ENCODE peak calls at places on chromosomes 16 and 17, in seven cellular contexts. C, S, I, D, Q, G and A are unnamed samples.

GRCh38 chr17:66840061-66840460 is 5.1 kb downstream of the CACNG5 start:
- DNase-seq in C (no peak), S (no peak), I (no peak), D (no peak), Q (no peak), G (no peak), A (no peak)

GRCh38 chr17:14792751-14793150 is 472.4 kb downstream of the PMP22 start:
- DNase-seq in C (no peak), S (no peak), I (no peak), D (no peak), Q (no peak), G (peak; percentile 37), A (no peak)

GRCh38 chr17:63041251-63041650 is 75.2 kb downstream of the TANC2 start:
- DNase-seq in C (no peak), S (no peak), I (no peak), D (no peak), Q (no peak), G (peak; percentile 51), A (no peak)

GRCh38 chr17:36934144-36934758 is 3.0 kb upstream of the LHX1 start:
- DNase-seq in C (no peak), S (no peak), I (no peak), D (no peak), Q (no peak), G (peak; percentile 42), A (no peak)

GRCh38 chr16:21265104-21265825 is 12.8 kb downstream of the CRYM start:
- DNase-seq in C (peak; percentile 48), S (no peak), I (peak; percentile 71), D (no peak), Q (no peak), G (no peak), A (no peak)

GRCh38 chr17:38918916-38919315 is 6.5 kb upstream of the LASP1NB start:
- DNase-seq in C (no peak), S (no peak), I (no peak), D (no peak), Q (no peak), G (no peak), A (no peak)

GRCh38 chr17:37608369-37609169 is 649 bp downstream of the SYNRG start:
- DNase-seq in C (no peak), S (peak; percentile 36), I (no peak), D (peak; percentile 2), Q (no peak), G (peak; percentile 71), A (peak; percentile 53)

GRCh38 chr17:77269696-77270681 is 129.2 kb downstream of the SEC14L1 start:
- DNase-seq in C (no peak), S (no peak), I (no peak), D (peak; percentile 94), Q (no peak), G (no peak), A (no peak)

GRCh38 chr17:27506348-27507218 is 50.3 kb downstream of the KSR1 start:
- DNase-seq in C (no peak), S (peak; percentile 75), I (no peak), D (peak; percentile 94), Q (no peak), G (peak; percentile 50), A (peak; percentile 74)

GRCh38 chr16:79580465-79581200 is 19.9 kb downstream of the MAF start:
- DNase-seq in C (no peak), S (no peak), I (no peak), D (peak; percentile 44), Q (no peak), G (peak; percentile 55), A (no peak)

GRCh38 chr16:14434860-14435259 is 195.2 kb downstream of the PARN start:
- DNase-seq in C (no peak), S (no peak), I (no peak), D (no peak), Q (no peak), G (no peak), A (no peak)

GRCh38 chr17:69547230-69547629 is 132.7 kb downstream of the MAP2K6 start:
- DNase-seq in C (no peak), S (no peak), I (no peak), D (no peak), Q (no peak), G (no peak), A (no peak)

GRCh38 chr16:27330542-27330941 is 16.8 kb downstream of the IL4R start:
- DNase-seq in C (peak; percentile 62), S (peak; percentile 95), I (peak; percentile 78), D (no peak), Q (peak; percentile 93), G (peak; percentile 43), A (no peak)

GRCh38 chr17:31739300-31739699 is 119.7 kb downstream of the COPRS start:
- DNase-seq in C (no peak), S (peak; percentile 90), I (no peak), D (no peak), Q (peak; percentile 59), G (no peak), A (no peak)

GRCh38 chr16:29876186-29876577 is 13.2 kb upstream of the CDIPT start:
- DNase-seq in C (no peak), S (no peak), I (no peak), D (no peak), Q (no peak), G (no peak), A (no peak)

GRCh38 chr16:83952940-83953795 is at the start of gene OSGIN1:
- DNase-seq in C (peak; percentile 94), S (peak; percentile 86), I (peak; percentile 92), D (peak; percentile 84), Q (peak; percentile 83), G (peak; percentile 88), A (peak; percentile 33)

GRCh38 chr16:53530741-53531140 is 27.7 kb upstream of the AKTIP start:
- DNase-seq in C (no peak), S (no peak), I (no peak), D (no peak), Q (no peak), G (no peak), A (no peak)

GRCh38 chr16:27400751-27401620 is 988 bp upstream of the IL21R start:
- DNase-seq in C (no peak), S (peak; percentile 70), I (no peak), D (no peak), Q (no peak), G (no peak), A (no peak)

GRCh38 chr17:42431758-42432161 is 8.7 kb upstream of the CAVIN1 start:
- DNase-seq in C (no peak), S (no peak), I (no peak), D (no peak), Q (no peak), G (no peak), A (no peak)

GRCh38 chr16:2751577-2752034 is 832 bp upstream of the SRRM2 start:
- DNase-seq in C (no peak), S (no peak), I (no peak), D (peak; percentile 43), Q (peak; percentile 8), G (peak; percentile 88), A (peak; percentile 92)

GRCh38 chr17:63116967-63117366 is 150.9 kb downstream of the TANC2 start:
- DNase-seq in C (no peak), S (peak; percentile 89), I (no peak), D (peak; percentile 83), Q (no peak), G (peak; percentile 11), A (no peak)

GRCh38 chr17:39739020-39739884 is 1.5 kb downstream of the GRB7 start:
- DNase-seq in C (no peak), S (no peak), I (no peak), D (peak; percentile 86), Q (no peak), G (no peak), A (peak; percentile 45)

GRCh38 chr16:79098897-79099296 is 501.6 kb downstream of the MAF start:
- DNase-seq in C (no peak), S (no peak), I (no peak), D (no peak), Q (no peak), G (no peak), A (no peak)

GRCh38 chr16:47311738-47312505 is 148.9 kb downstream of the ITFG1 start:
- DNase-seq in C (no peak), S (peak; percentile 52), I (no peak), D (no peak), Q (no peak), G (peak; percentile 4), A (peak; percentile 49)

GRCh38 chr17:59534583-59534982 is 30.8 kb upstream of the DHX40 start:
- DNase-seq in C (no peak), S (no peak), I (no peak), D (no peak), Q (no peak), G (peak; percentile 2), A (peak; percentile 34)

GRCh38 chr17:33016920-33017319 is 25.3 kb downstream of the SPACA3 start:
- DNase-seq in C (no peak), S (no peak), I (no peak), D (peak; percentile 10), Q (no peak), G (no peak), A (no peak)

DNA sequence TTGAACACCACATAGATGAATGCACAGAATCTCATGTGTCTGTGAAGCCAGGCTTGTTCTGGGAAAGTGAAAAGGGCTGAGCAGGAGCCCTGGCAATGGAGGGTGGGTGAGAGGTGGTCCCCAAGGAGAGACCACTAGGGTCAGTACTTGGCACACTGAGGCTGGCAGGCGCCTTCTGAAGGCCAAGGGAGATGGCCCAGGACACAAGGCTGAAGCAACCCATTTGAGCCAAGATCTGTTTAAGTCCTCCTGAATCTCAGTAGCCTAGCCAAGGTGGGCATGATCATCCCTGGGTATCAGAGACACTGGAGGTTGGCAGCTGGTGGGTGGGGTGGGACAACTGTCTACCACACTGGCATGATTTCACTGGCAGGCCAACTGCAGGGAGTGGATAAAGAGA is 1741.2 kb downstream of the TP53TG3F start:
- DNase-seq in C (no peak), S (no peak), I (no peak), D (no peak), Q (no peak), G (no peak), A (no peak)
- H3K9me3 ChIP-seq in C (no peaks in the 10 kb centered on the region), S (no peaks in the 10 kb centered on the region), I (no peaks in the 10 kb centered on the region), D (peaks cover 59% of the 10 kb centered on the region), Q (peaks cover 58% of the 10 kb centered on the region), G (no peaks in the 10 kb centered on the region), A (no peaks in the 10 kb centered on the region)

GRCh38 chr16:56943761-56944375 is 11.9 kb downstream of the HERPUD1 start:
- DNase-seq in C (no peak), S (no peak), I (no peak), D (no peak), Q (no peak), G (no peak), A (no peak)
- H3K27ac ChIP-seq in C (no peak overlapping the region), S (no peak overlapping the region), I (no peak overlapping the region), D (no peak overlapping the region), Q (no peak overlapping the region), G (no peak overlapping the region), A (peak overlapping the region; percentile 16)

GRCh38 chr17:52790359-52790955 is 631.9 kb upstream of the CA10 start:
- DNase-seq in C (no peak), S (no peak), I (no peak), D (no peak), Q (no peak), G (no peak), A (no peak)
- H3K9me3 ChIP-seq in C (peaks cover 2% of the 10 kb centered on the region), S (no peaks in the 10 kb centered on the region), I (no peaks in the 10 kb centered on the region), D (no peaks in the 10 kb centered on the region), Q (peaks cover 6% of the 10 kb centered on the region), G (no peaks in the 10 kb centered on the region), A (no peaks in the 10 kb centered on the region)

GRCh38 chr16:85381738-85382592 is 231.2 kb upstream of the GSE1 start:
- DNase-seq in C (no peak), S (peak; percentile 81), I (no peak), D (no peak), Q (no peak), G (no peak), A (no peak)
- H3K27ac ChIP-seq in C (no peak overlapping the region), S (no peak overlapping the region), I (peak overlapping the region; percentile 66), D (peak overlapping the region; percentile 59), Q (peak overlapping the region; percentile 42), G (no peak overlapping the region), A (no peak overlapping the region)

GRCh38 chr17:75024686-75025397 is 12.4 kb downstream of the MRPL58 start:
- DNase-seq in C (no peak), S (no peak), I (no peak), D (no peak), Q (no peak), G (no peak), A (no peak)
- H3K9me3 ChIP-seq in C (peaks cover under 1% of the 10 kb centered on the region), S (peaks cover 3% of the 10 kb centered on the region), I (no peaks in the 10 kb centered on the region), D (peaks cover 2% of the 10 kb centered on the region), Q (peaks cover 5% of the 10 kb centered on the region), G (peaks cover 4% of the 10 kb centered on the region), A (peaks cover 15% of the 10 kb centered on the region)